ENCODE peak calls at places on chromosomes 4 and X, in six cellular contexts. O, E, N, M, V and S are unnamed samples.

GRCh38 chr4:46937493-46937892 is 28.4 kb upstream of the COX7B2 start:
- DNase-seq in O (no peak), M (peak), N (no peak), E (no peak), V (no peak), S (no peak)

GRCh38 chr4:76562161-76562560 is 127.1 kb downstream of the SHROOM3 start:
- DNase-seq in V (no peak), N (peak), O (no peak), M (no peak), E (no peak), S (no peak)

GRCh38 chr4:105140684-105141490 is 5.8 kb upstream of the TET2 start:
- DNase-seq in M (peak), V (no peak), E (peak), N (no peak), O (no peak), S (no peak)

GRCh38 chr4:169208090-169208455 is 62.7 kb downstream of the SH3RF1 start:
- DNase-seq in E (no peak), M (no peak), O (no peak), N (no peak), V (no peak), S (no peak)

GRCh38 chr4:13592220-13592619 is 35.3 kb downstream of the BOD1L1 start:
- DNase-seq in O (no peak), M (no peak), E (no peak), V (no peak), N (no peak), S (no peak)

GRCh38 chr4:100688368-100688767 is 170.5 kb upstream of the EMCN start:
- DNase-seq in O (no peak), V (no peak), N (no peak), E (no peak), M (no peak), S (no peak)

GRCh38 chr4:83323136-83323535 is 11.5 kb downstream of the HPSE start:
- DNase-seq in V (no peak), E (no peak), M (no peak), N (no peak), O (no peak), S (no peak)

GRCh38 chrX:121256653-121257052 is 209.2 kb downstream of the GLUD2 start:
- DNase-seq in M (no peak), N (no peak), O (no peak), V (no peak), E (no peak), S (no peak)

GRCh38 chr4:7103599-7104365 is 35.9 kb upstream of the GRPEL1 start:
- DNase-seq in V (no peak), O (no peak), N (no peak), M (no peak), E (no peak), S (no peak)

GRCh38 chr4:11301075-11301660 is 127.5 kb downstream of the HS3ST1 start:
- DNase-seq in M (no peak), N (no peak), O (no peak), E (no peak), V (no peak), S (no peak)

GRCh38 chr4:52037730-52038108 is 380 bp downstream of the SGCB start:
- DNase-seq in N (no peak), E (no peak), V (no peak), O (no peak), M (peak), S (no peak)

GRCh38 chrX:15087747-15088146 is 182.1 kb downstream of the ASB9 start:
- DNase-seq in M (no peak), V (no peak), O (no peak), E (no peak), N (no peak), S (no peak)

GRCh38 chr4:122508083-122508482 is 51.6 kb upstream of the IL2 start:
- DNase-seq in V (no peak), M (no peak), O (no peak), E (no peak), N (no peak), S (no peak)

GRCh38 chr4:100981447-100982204 is 365.7 kb downstream of the PPP3CA start:
- DNase-seq in E (no peak), N (no peak), O (no peak), M (peak), V (no peak), S (no peak)

GRCh38 chrX:39437670-39438441 is 636.6 kb downstream of the MID1IP1 start:
- DNase-seq in V (no peak), O (no peak), M (no peak), N (no peak), E (no peak), S (no peak)

GRCh38 chr4:140130677-140131076 is 23.3 kb downstream of the MAML3 start:
- DNase-seq in E (no peak), M (no peak), V (no peak), O (no peak), N (no peak), S (no peak)

GRCh38 chr4:142366821-142367220 is 479.3 kb downstream of the INPP4B start:
- DNase-seq in O (no peak), E (no peak), M (peak), N (no peak), V (no peak), S (no peak)

GRCh38 chr4:175671491-175671934 is 140.6 kb downstream of the GPM6A start:
- DNase-seq in O (no peak), V (no peak), E (no peak), M (no peak), N (no peak), S (no peak)

GRCh38 chr4:73701116-73701515 is 39.3 kb upstream of the CXCL8 start:
- DNase-seq in E (no peak), O (no peak), N (no peak), V (no peak), M (no peak), S (no peak)

GRCh38 chr4:5998333-5998936 is 19.8 kb downstream of the C4orf50 start:
- DNase-seq in M (peak), V (no peak), N (peak), E (peak), O (peak), S (no peak)

GRCh38 chr4:17636696-17637351 is 22.4 kb downstream of the MED28 start:
- DNase-seq in V (peak), E (peak), O (peak), M (peak), N (no peak), S (peak)

GRCh38 chrX:12979011-12979629 is 4.2 kb downstream of the TMSB4X start:
- DNase-seq in N (no peak), E (no peak), M (no peak), O (no peak), V (no peak), S (no peak)

GRCh38 chrX:51316271-51316670 is 16.4 kb upstream of the NUDT10 start:
- DNase-seq in O (no peak), M (no peak), N (no peak), E (no peak), V (no peak), S (no peak)

GRCh38 chr4:182263562-182263961 is 20.4 kb downstream of the TENM3 start:
- DNase-seq in N (no peak), M (no peak), V (no peak), O (no peak), E (no peak), S (no peak)

GRCh38 chr4:182776376-182777058 is 140.7 kb downstream of the DCTD start:
- DNase-seq in N (no peak), V (no peak), M (peak), O (no peak), E (no peak), S (no peak)

GRCh38 chr4:146436423-146437162 is 85.1 kb downstream of the SLC10A7 start:
- DNase-seq in M (no peak), E (no peak), V (no peak), N (no peak), O (no peak), S (no peak)

GRCh38 chr4:41204400-41204978 is 9.9 kb downstream of the APBB2 start:
- DNase-seq in M (no peak), E (no peak), V (no peak), O (no peak), N (no peak), S (no peak)